ENCODE peak calls at places on chromosomes 6 and 20, in ten cellular contexts. C, H, R, K, D, I, Y, G, T and P are unnamed samples.
A peak's percentile ranks its signal among the peaks of the same experiment; 100 is the strongest.

GRCh38 chr6:47245745-47246371 is 63.8 kb downstream of the TNFRSF21 start:
- DNase-seq in K (no peak), H (peak; percentile 83), T (no peak), R (no peak), C (no peak), D (no peak), G (no peak), Y (no peak), I (no peak), P (no peak)

GRCh38 chr6:43540507-43540906 is 23.6 kb downstream of the POLR1C start:
- DNase-seq in K (no peak), D (no peak), I (no peak), Y (no peak), T (no peak), R (no peak), C (no peak), H (no peak), G (no peak), P (no peak)

GRCh38 chr6:132161283-132161682 is 210.1 kb upstream of the CCN2 start:
- DNase-seq in K (no peak), R (no peak), C (peak; percentile 6), Y (no peak), G (no peak), T (no peak), D (no peak), I (peak; percentile 69), H (peak; percentile 9), P (no peak)

GRCh38 chr6:122817362-122817761 is 28.3 kb downstream of the SMPDL3A start:
- DNase-seq in Y (no peak), K (no peak), T (no peak), D (no peak), H (no peak), R (no peak), I (no peak), G (no peak), C (no peak), P (no peak)

GRCh38 chr6:157985378-157986155 is 3.9 kb downstream of the SYNJ2 start:
- DNase-seq in R (no peak), Y (no peak), H (no peak), D (no peak), T (no peak), G (peak; percentile 45), C (no peak), K (no peak), I (no peak), P (no peak)

GRCh38 chr6:18216411-18216810 is 47.9 kb downstream of the DEK start:
- DNase-seq in T (no peak), H (no peak), I (peak; percentile 76), C (no peak), Y (no peak), K (no peak), R (no peak), G (no peak), D (no peak), P (no peak)

GRCh38 chr20:63640086-63640485 is 13.1 kb downstream of the STMN3 start:
- DNase-seq in G (peak; percentile 63), H (no peak), T (no peak), R (no peak), Y (no peak), K (no peak), D (no peak), I (no peak), C (no peak), P (no peak)

GRCh38 chr6:119891206-119891605 is 541.6 kb upstream of the MAN1A1 start:
- DNase-seq in D (no peak), G (no peak), R (no peak), I (no peak), T (no peak), K (no peak), H (no peak), C (no peak), Y (no peak), P (no peak)

GRCh38 chr6:36599791-36600209 is 5.6 kb downstream of the SRSF3 start:
- DNase-seq in Y (no peak), D (no peak), T (no peak), C (no peak), G (no peak), K (no peak), R (peak; percentile 51), H (peak; percentile 42), I (no peak), P (no peak)

GRCh38 chr6:82365011-82365751 is 1.6 kb downstream of the TPBG start:
- DNase-seq in R (no peak), D (no peak), K (peak; percentile 22), T (no peak), H (no peak), Y (peak; percentile 19), I (peak; percentile 43), C (no peak), G (peak; percentile 79), P (no peak)

GRCh38 chr6:150016324-150017185 is 8.8 kb downstream of the RAET1L start:
- DNase-seq in Y (peak; percentile 74), I (peak; percentile 48), H (peak; percentile 64), K (peak; percentile 46), T (no peak), D (peak; percentile 83), R (no peak), C (peak; percentile 8), G (no peak), P (peak; percentile 72)

GRCh38 chr6:74879970-74880369 is 325.9 kb downstream of the COL12A1 start:
- DNase-seq in Y (no peak), H (no peak), C (no peak), T (no peak), R (no peak), K (no peak), D (no peak), I (no peak), G (no peak), P (no peak)